ENCODE peak calls at places on chromosome 22, in ten cellular contexts. L, D, B, H, T, M, A, N, G and S are unnamed samples.
A peak's percentile ranks its signal among the peaks of the same experiment; 100 is the strongest.

GRCh38 chr22:23823331-23823791 is 15.4 kb downstream of the DERL3 start:
- DNase-seq in L (no peak), D (no peak), N (no peak), T (no peak), M (no peak), G (no peak), H (no peak), B (no peak), A (peak; percentile 15), S (no peak)

GRCh38 chr22:21714059-21714770 is 21.4 kb downstream of the YPEL1 start:
- DNase-seq in L (no peak), H (no peak), G (no peak), A (no peak), D (no peak), B (no peak), T (no peak), M (no peak), N (no peak), S (no peak)

GRCh38 chr22:33240901-33241300 is 182.7 kb upstream of the SYN3 start:
- DNase-seq in G (no peak), A (no peak), L (no peak), T (no peak), D (no peak), N (peak; percentile 10), B (no peak), M (no peak), H (no peak), S (no peak)

GRCh38 chr22:50713008-50713385 is 25.0 kb upstream of the ACR start:
- DNase-seq in H (no peak), T (no peak), N (no peak), B (no peak), L (no peak), D (no peak), A (peak; percentile 14), G (no peak), M (no peak), S (no peak)

GRCh38 chr22:28885939-28886338 is 2.6 kb downstream of the ZNRF3 start:
- DNase-seq in H (no peak), L (peak; percentile 10), M (no peak), N (no peak), B (no peak), D (no peak), T (no peak), A (no peak), G (no peak), S (no peak)

GRCh38 chr22:28418063-28418462 is 261.6 kb downstream of the TTC28 start:
- DNase-seq in A (no peak), B (no peak), H (no peak), L (no peak), T (no peak), G (no peak), M (no peak), N (no peak), D (no peak), S (no peak)

GRCh38 chr22:22742641-22743040 is 98.2 kb downstream of the GGTLC2 start:
- DNase-seq in N (no peak), D (no peak), M (no peak), A (no peak), H (no peak), B (no peak), G (no peak), L (no peak), T (no peak), S (no peak)

GRCh38 chr22:50030315-50031188 is 18.0 kb upstream of the IL17REL start:
- DNase-seq in L (peak; percentile 80), G (peak; percentile 62), H (peak; percentile 62), A (peak; percentile 88), B (peak; percentile 96), M (no peak), T (peak; percentile 85), D (peak; percentile 54), N (no peak), S (peak; percentile 73)

GRCh38 chr22:43995798-43996169 is 28.3 kb upstream of the PARVB start:
- DNase-seq in A (no peak), G (no peak), D (no peak), N (no peak), T (no peak), B (no peak), L (no peak), M (no peak), H (no peak), S (no peak)

GRCh38 chr22:28208036-28208435 is 289.0 kb upstream of the PITPNB start:
- DNase-seq in H (no peak), N (no peak), L (peak; percentile 34), M (no peak), A (no peak), D (no peak), G (no peak), T (peak; percentile 37), B (no peak), S (peak; percentile 51)

GRCh38 chr22:37330200-37331033 is 48.1 kb downstream of the CYTH4 start:
- DNase-seq in N (peak; percentile 74), B (peak; percentile 97), A (no peak), H (peak; percentile 61), L (peak; percentile 24), M (no peak), D (peak; percentile 90), G (no peak), T (peak; percentile 89), S (peak; percentile 93)
- TF ChIP-seq CTCF in N (peak; percentile 27), B (peak; percentile 70), A (no peak), H (no peak), L (peak; percentile 24), M (peak; percentile 23), D (peak; percentile 33), G (no peak), T (no peak), S (peak; percentile 24)

DNA sequence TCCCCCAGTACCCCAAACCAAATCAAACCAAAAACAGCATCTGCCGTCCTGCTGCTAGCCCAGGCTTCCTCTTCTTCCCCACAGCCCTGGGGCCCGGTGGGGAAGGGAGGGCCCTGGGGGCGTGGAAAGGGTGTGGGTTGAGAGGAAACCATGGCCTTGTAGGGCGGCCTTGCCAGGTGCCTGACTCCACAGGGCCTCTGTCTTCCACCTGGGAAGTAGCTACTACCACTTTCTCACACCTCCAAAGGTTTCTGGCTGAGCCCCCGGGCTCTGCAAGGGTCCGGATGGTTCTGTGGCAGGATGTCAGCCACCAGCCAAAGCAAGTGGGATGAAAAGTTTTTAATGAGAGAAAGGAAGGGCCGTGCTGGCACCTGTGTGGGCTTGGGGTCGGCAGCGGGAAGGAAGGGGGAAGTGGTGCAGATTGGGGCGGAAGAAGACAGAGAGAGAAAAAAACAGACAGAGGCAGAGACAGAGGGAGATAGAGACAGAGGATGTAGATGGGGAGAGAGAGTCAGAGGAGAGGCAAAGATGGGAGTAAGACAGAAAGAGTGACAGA is 10.5 kb downstream of the TPST2 start:
- DNase-seq in G (no peak), D (no peak), T (no peak), L (no peak), N (no peak), H (no peak), A (peak; percentile 55), B (no peak), M (no peak), S (no peak)
- H3K4me3 ChIP-seq in G (no peak overlapping the region), D (no peak overlapping the region), T (no peak overlapping the region), L (no peak overlapping the region), N (no peak overlapping the region), H (no peak overlapping the region), A (no peak overlapping the region), B (no peak overlapping the region), M (no peak overlapping the region), S (no peak overlapping the region)

DNA sequence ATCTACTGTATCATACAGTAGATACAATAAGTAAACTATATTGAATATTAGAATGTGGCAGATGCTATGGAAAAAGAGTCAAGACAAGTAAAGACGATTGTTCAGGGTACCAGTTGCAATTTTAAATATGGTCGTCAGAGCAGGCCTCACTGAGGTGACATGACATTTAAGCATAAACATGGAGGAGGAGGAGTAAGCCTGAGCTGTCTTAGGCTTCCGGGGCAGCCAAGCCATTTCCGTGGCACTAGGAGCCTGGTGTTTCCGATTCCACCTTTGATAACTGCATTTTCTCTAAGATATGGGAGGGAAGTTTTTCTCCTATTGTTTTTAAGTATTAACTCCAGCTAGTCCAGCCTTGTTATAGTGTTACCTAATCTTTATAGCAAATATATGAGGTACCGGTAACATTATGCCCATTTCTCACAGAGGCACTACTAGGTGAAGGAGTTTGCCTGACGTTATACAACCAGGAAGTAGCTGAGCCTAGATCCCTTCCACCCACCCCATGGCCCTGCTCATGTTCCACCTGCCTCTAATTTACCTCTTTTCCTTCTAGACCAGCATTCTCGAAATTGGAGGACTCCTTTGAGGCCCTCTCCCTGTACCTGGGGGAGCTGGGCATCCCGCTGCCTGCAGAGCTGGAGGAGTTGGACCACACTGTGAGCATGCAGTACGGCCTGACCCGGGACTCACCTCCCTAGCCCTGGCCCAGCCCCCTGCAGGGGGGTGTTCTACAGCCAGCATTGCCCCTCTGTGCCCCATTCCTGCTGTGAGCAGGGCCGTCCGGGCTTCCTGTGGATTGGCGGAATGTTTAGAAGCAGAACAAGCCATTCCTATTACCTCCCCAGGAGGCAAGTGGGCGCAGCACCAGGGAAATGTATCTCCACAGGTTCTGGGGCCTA is 14.3 kb downstream of the PIK3IP1 start:
- DNase-seq in D (no peak), B (no peak), A (no peak), G (no peak), T (no peak), H (no peak), M (no peak), L (no peak), N (no peak), S (no peak)
- TF ChIP-seq CTCF in D (no peak), B (no peak), A (no peak), G (no peak), T (no peak), H (no peak), M (no peak), L (no peak), N (no peak), S (no peak)

GRCh38 chr22:39997421-39997820 is 2.7 kb downstream of the FAM83F start:
- DNase-seq in H (no peak), N (no peak), G (no peak), T (no peak), M (no peak), D (no peak), L (no peak), B (no peak), A (no peak), S (no peak)
- H3K4me3 ChIP-seq in H (no peak overlapping the region), N (no peak overlapping the region), G (no peak overlapping the region), T (no peak overlapping the region), M (no peak overlapping the region), D (no peak overlapping the region), L (no peak overlapping the region), B (peak overlapping the region; percentile 34), A (no peak overlapping the region), S (peak overlapping the region; percentile 83)